ENCODE peak calls at places on chromosomes 16 and 17, in seven cellular contexts. H is A549, T is transverse colon, A is body of pancreas, E is lower leg skin, Z is right lobe of liver, R is NB4. V is an unnamed sample.
A peak's percentile ranks its signal among the peaks of the same experiment; 100 is the strongest.

GRCh38 chr16:89706446-89707260 is 5.1 kb upstream of the SPATA2L start:
- DNase-seq in H (no peak), E (no peak), T (no peak), R (no peak), A (no peak), Z (no peak), V (no peak)

GRCh38 chr17:35244345-35245195 is 1.7 kb downstream of the SLFN5 start:
- DNase-seq in E (peak; percentile 88), R (peak; percentile 89), A (peak; percentile 50), H (peak; percentile 54), T (peak; percentile 68), Z (peak; percentile 45), V (peak; percentile 23)

GRCh38 chr16:3023415-3023668 is 400 bp downstream of the HCFC1R1 start:
- DNase-seq in T (no peak), Z (no peak), A (peak; percentile 76), H (no peak), E (no peak), R (no peak), V (peak; percentile 64)

GRCh38 chr16:55120408-55120807 is 189.7 kb downstream of the IRX5 start:
- DNase-seq in E (no peak), T (no peak), H (peak; percentile 7), R (peak; percentile 57), A (no peak), Z (no peak), V (no peak)

GRCh38 chr17:78828470-78829185 is 12.0 kb downstream of the USP36 start:
- DNase-seq in T (no peak), H (peak; percentile 67), R (peak; percentile 31), Z (no peak), A (no peak), E (no peak), V (peak; percentile 74)

GRCh38 chr16:52068447-52069074 is 478.4 kb downstream of the TOX3 start:
- DNase-seq in E (no peak), T (peak; percentile 41), Z (peak; percentile 49), R (peak; percentile 46), H (peak; percentile 39), A (peak; percentile 57), V (no peak)

GRCh38 chr16:85623997-85624601 is 11.0 kb downstream of the GSE1 start:
- DNase-seq in H (no peak), R (no peak), E (no peak), T (no peak), A (no peak), Z (no peak), V (no peak)

GRCh38 chr16:66979011-66979717 is 9.2 kb upstream of the CES4A start:
- DNase-seq in R (peak; percentile 37), Z (no peak), H (no peak), T (no peak), A (no peak), E (peak; percentile 54), V (peak; percentile 71)

GRCh38 chr16:50464325-50465290 is 83.6 kb upstream of the NKD1 start:
- DNase-seq in R (no peak), Z (peak; percentile 27), T (no peak), H (no peak), E (no peak), A (no peak), V (no peak)

GRCh38 chr16:8430401-8430800 is 159.9 kb downstream of the TMEM114 start:
- DNase-seq in Z (no peak), E (no peak), A (no peak), T (no peak), R (no peak), H (no peak), V (no peak)

GRCh38 chr17:18041776-18042175 is 2.6 kb downstream of the GID4 start:
- DNase-seq in A (no peak), H (peak; percentile 25), R (peak; percentile 43), T (no peak), Z (no peak), E (no peak), V (peak; percentile 48)

GRCh38 chr17:43006639-43007551 is at the start of gene IFI35:
- DNase-seq in A (peak; percentile 89), E (peak; percentile 86), R (peak; percentile 87), T (peak; percentile 93), H (peak; percentile 85), Z (peak; percentile 88), V (no peak)

GRCh38 chr17:80829166-80829813 is 162.4 kb upstream of the CHMP6 start:
- DNase-seq in Z (peak; percentile 39), R (no peak), A (no peak), H (no peak), T (no peak), E (no peak), V (no peak)

GRCh38 chr17:80826346-80826954 is 165.2 kb upstream of the CHMP6 start:
- DNase-seq in E (no peak), T (no peak), R (no peak), Z (peak; percentile 45), A (no peak), H (no peak), V (no peak)

GRCh38 chr17:80827646-80828643 is 163.7 kb upstream of the CHMP6 start:
- DNase-seq in R (peak; percentile 73), E (no peak), A (no peak), T (no peak), Z (peak; percentile 46), H (peak; percentile 30), V (no peak)

GRCh38 chr17:80825471-80826345 is 165.9 kb upstream of the CHMP6 start:
- DNase-seq in E (no peak), T (no peak), H (no peak), A (no peak), Z (peak; percentile 43), R (no peak), V (no peak)

DNA sequence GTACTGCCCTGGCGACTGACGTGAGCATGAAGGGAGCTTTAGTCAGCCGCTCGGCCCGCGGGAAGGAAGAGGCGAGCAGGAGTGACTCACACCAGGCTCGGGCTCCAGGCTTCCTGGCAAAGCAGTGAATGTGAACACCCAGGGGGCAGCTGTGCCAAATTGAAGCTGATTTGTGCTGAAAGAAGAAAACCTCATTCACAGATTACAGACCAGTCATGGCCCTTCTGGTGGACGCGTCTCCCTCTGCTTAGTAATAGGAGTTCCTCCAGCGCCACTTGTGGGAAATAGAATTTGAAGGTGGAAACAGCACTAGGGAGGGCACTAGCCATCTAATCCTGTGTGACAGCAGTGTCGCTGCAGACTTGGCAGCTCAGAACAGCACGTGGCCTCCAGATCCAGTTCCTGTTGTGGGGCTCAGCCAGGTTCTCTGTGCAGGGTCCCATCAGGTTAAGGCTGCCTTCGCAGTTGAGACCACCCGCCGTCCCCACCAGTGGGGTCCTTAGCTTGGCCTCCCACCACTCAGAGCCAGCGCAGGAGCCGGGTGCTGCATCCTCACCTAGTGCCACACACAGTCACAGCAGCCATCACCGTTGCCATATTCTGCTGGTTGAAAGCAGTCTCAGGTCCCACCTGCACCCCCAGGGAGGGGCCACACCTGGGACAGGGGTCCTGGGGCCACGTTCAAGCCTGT is 164.5 kb upstream of the CHMP6 start:
- DNase-seq in R (peak; percentile 89), Z (peak; percentile 46), A (no peak), T (no peak), H (peak; percentile 67), E (peak; percentile 80), V (peak; percentile 97)
- TF ChIP-seq POLR2A in R (no peak), Z (no peak), A (no peak), T (no peak), H (no peak), E (no peak), V (peak; percentile 26)

GRCh38 chr17:7574176-7574953 is 5.1 kb upstream of the CD68 start:
- DNase-seq in A (no peak), R (no peak), E (no peak), Z (no peak), T (no peak), H (no peak), V (no peak)

GRCh38 chr17:7573324-7574080 is 5.9 kb upstream of the CD68 start:
- DNase-seq in H (peak; percentile 92), Z (peak; percentile 89), R (peak; percentile 94), E (peak; percentile 85), A (peak; percentile 87), T (peak; percentile 91), V (peak; percentile 58)

GRCh38 chr17:7572338-7572587 is 7.2 kb upstream of the CD68 start:
- DNase-seq in Z (no peak), E (no peak), T (no peak), R (no peak), A (no peak), H (no peak), V (no peak)

GRCh38 chr17:7570351-7570750 is 8.6 kb downstream of the SENP3 start:
- DNase-seq in Z (no peak), H (no peak), R (no peak), T (no peak), A (no peak), E (no peak), V (no peak)

DNA sequence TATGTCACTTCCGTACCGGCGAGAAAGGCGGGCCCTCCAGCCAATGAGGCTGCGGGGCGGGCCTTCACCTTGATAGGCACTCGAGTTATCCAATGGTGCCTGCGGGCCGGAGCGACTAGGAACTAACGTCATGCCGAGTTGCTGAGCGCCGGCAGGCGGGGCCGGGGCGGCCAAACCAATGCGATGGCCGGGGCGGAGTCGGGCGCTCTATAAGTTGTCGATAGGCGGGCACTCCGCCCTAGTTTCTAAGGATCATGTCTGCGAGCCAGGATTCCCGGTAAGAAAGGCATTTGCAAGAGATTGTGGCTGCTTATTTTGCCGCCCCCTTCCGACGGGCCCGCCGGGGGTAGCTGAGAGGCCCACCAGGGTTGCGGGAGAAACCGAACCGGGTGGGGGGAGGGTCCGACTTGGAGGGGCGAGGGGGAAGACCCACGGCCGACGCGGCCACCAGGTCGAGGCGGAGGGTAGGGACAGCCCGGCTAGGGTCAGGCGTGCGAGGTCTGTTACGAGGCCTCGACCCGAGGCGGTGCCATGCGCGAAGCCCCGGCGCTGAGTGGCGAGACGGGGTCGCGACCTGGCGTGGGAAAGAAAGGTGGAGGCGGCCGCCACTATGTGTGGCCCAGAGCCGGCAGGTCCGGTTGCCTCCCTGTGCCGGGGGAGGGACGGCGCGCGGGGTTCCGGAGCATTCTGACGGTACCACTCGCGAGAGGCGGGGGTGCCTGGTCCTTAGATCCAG is 6.7 kb upstream of the CD68 start:
- DNase-seq in Z (peak; percentile 100), E (peak; percentile 99), R (peak; percentile 97), A (peak; percentile 100), H (peak; percentile 100), T (peak; percentile 100), V (peak; percentile 96)
- TF ChIP-seq POLR2A in Z (peak; percentile 99), E (peak; percentile 95), R (peak; percentile 94), A (peak; percentile 100), H (peak; percentile 98), T (peak; percentile 100), V (peak; percentile 90)

DNA sequence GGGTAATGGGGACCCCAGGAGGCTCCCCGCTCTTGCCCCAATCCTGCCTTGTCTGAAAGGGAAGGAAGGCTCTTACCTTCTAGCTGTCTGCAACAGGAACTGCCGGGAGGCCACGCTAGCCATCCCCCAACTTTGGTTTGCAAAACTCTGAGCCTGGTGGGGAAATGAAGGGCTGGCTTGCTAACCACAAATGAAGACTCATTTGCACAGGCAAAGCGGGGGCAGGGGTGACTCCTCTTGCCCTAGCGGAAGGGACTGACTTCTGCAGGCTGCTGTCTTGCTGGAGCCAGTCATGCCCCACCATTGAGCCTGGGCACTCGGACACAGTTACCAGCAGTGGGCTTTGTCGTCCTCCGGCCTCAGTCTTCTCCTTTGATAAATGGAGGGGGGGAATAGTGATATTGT is 52.6 kb downstream of the PLCG2 start:
- DNase-seq in E (peak; percentile 37), A (peak; percentile 29), R (peak; percentile 99), T (peak; percentile 79), Z (peak; percentile 70), H (no peak), V (no peak)
- TF ChIP-seq POLR2A in E (no peak), A (no peak), R (no peak), T (peak; percentile 18), Z (no peak), H (no peak), V (no peak)

DNA sequence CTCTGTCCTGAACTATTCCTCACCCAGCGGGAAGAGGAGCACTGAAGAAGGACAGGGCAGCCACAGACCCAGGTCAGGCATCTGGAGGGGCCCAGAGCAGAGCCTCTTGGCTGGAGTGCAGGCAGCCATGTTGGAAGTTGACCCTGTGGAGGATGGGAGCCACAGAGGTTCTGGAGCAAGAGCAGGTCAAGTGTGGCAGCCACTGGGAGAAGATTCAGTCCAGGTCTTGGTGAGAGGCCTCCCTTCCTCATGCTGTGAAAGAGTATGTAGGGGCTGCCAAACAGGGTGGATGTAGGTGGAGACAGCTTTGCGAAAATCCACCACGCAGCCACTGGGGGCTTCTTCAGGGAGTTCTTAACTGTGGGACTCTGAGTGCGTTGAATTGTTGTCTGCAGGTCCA is 590 bp upstream of the CD79B start:
- DNase-seq in Z (no peak), R (no peak), A (no peak), H (no peak), E (no peak), T (no peak), V (no peak)
- TF ChIP-seq POLR2A in Z (no peak), R (no peak), A (no peak), H (no peak), E (no peak), T (no peak), V (no peak)